ENCODE peak calls at places on chromosomes 6 and 20, in eight cellular contexts. H, E, Q, Y, P, S, A and D are unnamed samples.

GRCh38 chr6:14440215-14440890 is 322.8 kb downstream of the CD83 start:
- DNase-seq in P (no peak), Q (no peak), S (no peak), A (no peak), E (no peak), Y (no peak), H (no peak), D (no peak)

GRCh38 chr20:22371843-22372242 is 212.5 kb downstream of the FOXA2 start:
- DNase-seq in E (no peak), A (no peak), H (no peak), P (no peak), Y (no peak), Q (no peak), S (no peak), D (no peak)

GRCh38 chr20:51136326-51136725 is 113.4 kb upstream of the KCNG1 start:
- DNase-seq in Q (no peak), H (no peak), P (no peak), A (no peak), Y (no peak), S (no peak), E (no peak), D (no peak)

GRCh38 chr20:300345-300744 is 3.0 kb downstream of the ZCCHC3 start:
- DNase-seq in A (no peak), Q (no peak), H (no peak), E (no peak), S (no peak), P (no peak), Y (no peak), D (no peak)

GRCh38 chr6:158405933-158406332 is 93.7 kb downstream of the TULP4 start:
- DNase-seq in Y (no peak), Q (no peak), A (no peak), S (no peak), H (no peak), P (no peak), E (no peak), D (no peak)

GRCh38 chr6:75438186-75438880 is 55.3 kb downstream of the FILIP1 start:
- DNase-seq in S (no peak), E (no peak), A (no peak), Q (no peak), P (no peak), H (no peak), Y (no peak), D (no peak)

GRCh38 chr6:370555-370954 is 21.0 kb upstream of the IRF4 start:
- DNase-seq in S (no peak), A (no peak), P (no peak), Y (no peak), E (peak; percentile 69), H (no peak), Q (no peak), D (no peak)

GRCh38 chr6:152124432-152125074 is 317.1 kb downstream of the ESR1 start:
- DNase-seq in S (no peak), H (no peak), Y (no peak), E (no peak), A (no peak), Q (no peak), P (no peak), D (no peak)

GRCh38 chr20:58277578-58278344 is 31.8 kb upstream of the RAB22A start:
- DNase-seq in S (no peak), P (no peak), H (no peak), Q (no peak), Y (no peak), E (no peak), A (no peak), D (no peak)

GRCh38 chr6:31037169-31037568 is 26.9 kb downstream of the MUC22 start:
- DNase-seq in S (no peak), H (no peak), P (no peak), A (no peak), Y (no peak), E (no peak), Q (peak; percentile 23), D (no peak)

GRCh38 chr20:60295214-60295613 is 337.0 kb downstream of the CDH26 start:
- DNase-seq in S (no peak), E (no peak), A (no peak), P (no peak), Q (no peak), H (no peak), Y (no peak), D (no peak)

GRCh38 chr6:125528614-125529013 is 220.8 kb upstream of the HEY2 start:
- DNase-seq in Y (no peak), H (no peak), A (no peak), Q (no peak), E (no peak), P (no peak), S (no peak), D (no peak)

GRCh38 chr20:8693709-8694108 is 375.2 kb upstream of the PLCB4 start:
- DNase-seq in H (no peak), E (no peak), S (no peak), Q (no peak), A (no peak), Y (no peak), P (no peak), D (no peak)

GRCh38 chr20:49545572-49545971 is 22.4 kb downstream of the PTGIS start:
- DNase-seq in P (no peak), Q (no peak), S (no peak), Y (no peak), H (no peak), A (no peak), E (no peak), D (no peak)
- TF ChIP-seq CTCF in P (no peak), Q (no peak), S (no peak), Y (no peak), H (no peak), A (no peak), E (no peak), D (no peak)

DNA sequence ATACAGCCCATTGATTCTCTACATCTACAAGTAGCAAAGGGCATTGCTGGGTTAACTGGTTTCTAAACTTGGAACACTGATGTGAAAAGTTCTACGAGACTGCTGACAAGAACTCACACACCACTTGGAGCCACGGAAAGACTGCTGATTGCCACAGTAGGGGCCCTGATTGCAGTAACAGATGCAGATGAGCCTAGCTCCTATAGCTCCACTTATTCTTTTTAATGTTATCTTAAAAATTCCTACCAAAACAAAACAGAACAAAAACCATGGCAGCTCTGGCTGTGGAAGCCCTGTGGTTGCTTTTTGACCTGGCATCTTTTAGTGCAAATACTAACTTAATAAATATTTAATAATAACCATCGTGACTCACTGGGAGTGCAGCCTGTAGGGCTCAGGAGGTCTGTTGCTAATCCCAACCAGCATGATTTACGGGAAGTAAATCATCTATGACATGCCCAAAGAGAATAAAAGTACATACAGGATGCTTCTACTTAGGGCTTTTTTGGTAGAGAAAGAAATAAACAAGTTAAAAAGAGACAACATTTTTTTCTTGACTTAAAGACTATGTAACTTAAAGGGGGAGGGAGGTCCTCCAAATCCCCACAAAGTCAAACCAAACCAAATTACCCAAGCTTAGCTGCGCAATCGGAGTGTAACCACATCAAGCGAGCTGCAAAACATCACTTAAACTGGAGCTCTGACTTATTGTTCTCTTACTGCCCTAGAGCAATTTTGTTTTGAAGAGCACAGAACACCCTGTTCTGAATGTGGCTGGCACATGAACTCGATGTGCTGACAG is 87.2 kb downstream of the FKBP5 start:
- DNase-seq in Y (no peak), A (peak; percentile 46), S (peak; percentile 55), Q (peak; percentile 89), P (peak; percentile 87), E (peak; percentile 75), H (peak; percentile 74), D (peak; percentile 64)
- H3K4me3 ChIP-seq in Y (no peak overlapping the region), A (peak overlapping the region; percentile 53), S (peak overlapping the region; percentile 13), Q (no peak overlapping the region), P (peak overlapping the region; percentile 12), E (no peak overlapping the region), H (peak overlapping the region; percentile 21), D (peak overlapping the region; percentile 5)

GRCh38 chr20:47780990-47781389 is 4.3 kb downstream of the SULF2 start:
- DNase-seq in Y (no peak), S (no peak), A (no peak), Q (no peak), E (no peak), H (no peak), P (no peak), D (no peak)
- TF ChIP-seq CTCF in Y (no peak), S (no peak), A (no peak), Q (no peak), E (no peak), H (no peak), P (no peak), D (no peak)

GRCh38 chr20:64047968-64048401 is 1.5 kb downstream of the SOX18 start:
- DNase-seq in A (no peak), Y (no peak), Q (no peak), H (no peak), E (no peak), P (no peak), S (no peak), D (no peak)
- H3K4me3 ChIP-seq in A (peak overlapping the region; percentile 57), Y (peak overlapping the region; percentile 61), Q (no peak overlapping the region), H (peak overlapping the region; percentile 61), E (peak overlapping the region; percentile 62), P (peak overlapping the region; percentile 47), S (peak overlapping the region; percentile 36), D (peak overlapping the region; percentile 9)

DNA sequence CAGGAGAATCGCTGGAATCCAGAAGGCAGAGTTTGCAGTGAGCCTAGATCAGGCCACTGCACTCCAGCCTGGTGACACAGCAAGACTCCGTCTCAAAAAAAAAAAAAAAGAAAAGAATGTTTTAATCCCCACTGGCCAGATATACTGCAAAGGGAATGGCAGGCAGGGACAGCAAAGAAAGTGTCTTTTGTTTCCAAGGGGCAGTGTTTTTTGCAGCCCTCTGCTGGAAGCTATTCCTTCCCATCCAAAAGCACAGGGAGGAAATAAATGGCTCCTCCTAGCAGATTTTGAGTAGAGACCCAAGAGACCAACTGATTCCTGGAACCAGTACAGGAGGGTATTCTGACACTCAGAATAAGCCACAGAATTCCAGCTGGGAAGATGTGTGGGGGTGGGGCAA is 112.5 kb upstream of the STMND1 start:
- DNase-seq in P (no peak), Y (no peak), E (no peak), Q (no peak), A (no peak), S (no peak), H (no peak), D (no peak)
- TF ChIP-seq CTCF in P (no peak), Y (no peak), E (no peak), Q (no peak), A (no peak), S (no peak), H (no peak), D (no peak)

GRCh38 chr6:149895702-149896310 is 2.1 kb downstream of the RAET1E start:
- DNase-seq in Y (peak; percentile 30), P (peak; percentile 46), E (peak; percentile 71), S (no peak), A (peak; percentile 72), Q (no peak), H (peak; percentile 76), D (no peak)
- H3K4me3 ChIP-seq in Y (no peak overlapping the region), P (no peak overlapping the region), E (no peak overlapping the region), S (no peak overlapping the region), A (peak overlapping the region; percentile 19), Q (no peak overlapping the region), H (no peak overlapping the region), D (no peak overlapping the region)

GRCh38 chr6:72522735-72523141 is 99.1 kb upstream of the KCNQ5 start:
- DNase-seq in E (no peak), Y (no peak), A (no peak), S (no peak), Q (no peak), P (no peak), H (no peak), D (no peak)
- TF ChIP-seq CTCF in E (no peak), Y (no peak), A (no peak), S (no peak), Q (no peak), P (no peak), H (no peak), D (no peak)